ENCODE peak calls at places on chromosomes 3 and 15, in five cellular contexts. One of them, this sample, is unnamed.

GRCh38 chr3:61847784-61848462 is 286.6 kb downstream of the PTPRG start:
- DNase-seq in posterior vena cava: peak; percentile 84
- DNase-seq in GM20000: no peak
- DNase-seq in H4: no peak
- DNase-seq in SHP77 treated with DMSO at 0.1 percent for 48 hours: no peak
- DNase-seq in this sample: no peak

GRCh38 chr15:101044625-101045235 is 125.6 kb downstream of the LRRK1 start:
- DNase-seq in posterior vena cava: peak; percentile 32
- DNase-seq in GM20000: no peak
- DNase-seq in H4: no peak
- DNase-seq in SHP77 treated with DMSO at 0.1 percent for 48 hours: no peak
- DNase-seq in this sample: no peak

GRCh38 chr3:123282461-123282860 is 80.7 kb downstream of the SEC22A start:
- DNase-seq in posterior vena cava: peak; percentile 61
- DNase-seq in GM20000: no peak
- DNase-seq in H4: no peak
- DNase-seq in SHP77 treated with DMSO at 0.1 percent for 48 hours: no peak
- DNase-seq in this sample: no peak

GRCh38 chr3:100401674-100402036 is 316 bp downstream of the LNP1 start:
- DNase-seq in posterior vena cava: peak; percentile 83
- DNase-seq in GM20000: peak; percentile 13
- DNase-seq in H4: peak; percentile 27
- DNase-seq in SHP77 treated with DMSO at 0.1 percent for 48 hours: no peak
- DNase-seq in this sample: peak; percentile 63

GRCh38 chr15:39710681-39711080 is 72.0 kb downstream of the FSIP1 start:
- DNase-seq in posterior vena cava: no peak
- DNase-seq in GM20000: no peak
- DNase-seq in H4: no peak
- DNase-seq in SHP77 treated with DMSO at 0.1 percent for 48 hours: no peak
- DNase-seq in this sample: no peak

GRCh38 chr3:113898892-113899291 is 48.9 kb upstream of the ZDHHC23 start:
- DNase-seq in posterior vena cava: no peak
- DNase-seq in GM20000: no peak
- DNase-seq in H4: no peak
- DNase-seq in SHP77 treated with DMSO at 0.1 percent for 48 hours: no peak
- DNase-seq in this sample: no peak

GRCh38 chr15:38127306-38127731 is 125.3 kb upstream of the SPRED1 start:
- DNase-seq in posterior vena cava: no peak
- DNase-seq in GM20000: no peak
- DNase-seq in H4: no peak
- DNase-seq in SHP77 treated with DMSO at 0.1 percent for 48 hours: no peak
- DNase-seq in this sample: no peak

GRCh38 chr3:4688411-4688810 is 195.3 kb downstream of the ITPR1 start:
- DNase-seq in posterior vena cava: no peak
- DNase-seq in GM20000: no peak
- DNase-seq in H4: no peak
- DNase-seq in SHP77 treated with DMSO at 0.1 percent for 48 hours: no peak
- DNase-seq in this sample: no peak

GRCh38 chr3:79111375-79112052 is 656.3 kb downstream of the ROBO1 start:
- DNase-seq in posterior vena cava: no peak
- DNase-seq in GM20000: no peak
- DNase-seq in H4: no peak
- DNase-seq in SHP77 treated with DMSO at 0.1 percent for 48 hours: no peak
- DNase-seq in this sample: no peak

GRCh38 chr3:31462050-31462569 is 70.6 kb upstream of the STT3B start:
- DNase-seq in posterior vena cava: no peak
- DNase-seq in GM20000: peak; percentile 43
- DNase-seq in H4: no peak
- DNase-seq in SHP77 treated with DMSO at 0.1 percent for 48 hours: no peak
- DNase-seq in this sample: no peak

GRCh38 chr15:89444855-89445254 is 51.5 kb downstream of the RHCG start:
- DNase-seq in posterior vena cava: peak; percentile 45
- DNase-seq in GM20000: no peak
- DNase-seq in H4: no peak
- DNase-seq in SHP77 treated with DMSO at 0.1 percent for 48 hours: no peak
- DNase-seq in this sample: no peak

GRCh38 chr3:12477256-12477655 is 7.0 kb upstream of the TSEN2 start:
- DNase-seq in posterior vena cava: no peak
- DNase-seq in GM20000: no peak
- DNase-seq in H4: no peak
- DNase-seq in SHP77 treated with DMSO at 0.1 percent for 48 hours: no peak
- DNase-seq in this sample: no peak

GRCh38 chr3:42102569-42102968 is 11.4 kb downstream of the TRAK1 start:
- DNase-seq in posterior vena cava: peak; percentile 18
- DNase-seq in GM20000: no peak
- DNase-seq in H4: no peak
- DNase-seq in SHP77 treated with DMSO at 0.1 percent for 48 hours: no peak
- DNase-seq in this sample: no peak

GRCh38 chr3:33211444-33211843 is 7.2 kb downstream of the SUSD5 start:
- DNase-seq in posterior vena cava: no peak
- DNase-seq in GM20000: no peak
- DNase-seq in H4: peak; percentile 40
- DNase-seq in SHP77 treated with DMSO at 0.1 percent for 48 hours: no peak
- DNase-seq in this sample: no peak

GRCh38 chr3:37906734-37907282 is 45.1 kb downstream of the CTDSPL start:
- DNase-seq in posterior vena cava: no peak
- DNase-seq in GM20000: no peak
- DNase-seq in H4: no peak
- DNase-seq in SHP77 treated with DMSO at 0.1 percent for 48 hours: no peak
- DNase-seq in this sample: no peak

GRCh38 chr3:51709675-51710074 is 2.8 kb downstream of the GRM2 start:
- DNase-seq in posterior vena cava: no peak
- DNase-seq in GM20000: no peak
- DNase-seq in H4: no peak
- DNase-seq in SHP77 treated with DMSO at 0.1 percent for 48 hours: no peak
- DNase-seq in this sample: no peak

This sample was measured in SJCRH30.